ENCODE peak calls at places on chromosome 19, in eight cellular contexts. X is Peyer's patch; K is lower lobe of right lung; R is T-helper 1 cell; U is stimulated activated naive CD8-positive, alpha-beta T cell treated with anti-CD3 and anti-CD28 coated beads, Interleukin-15, Interleukin-2, amounts not matched to agents 100 U/mL and 50 U/mL, for 24 hours; Q is ELF-1; M is Caco-2; E is tibial nerve. N is an unnamed sample.
A peak's percentile ranks its signal among the peaks of the same experiment; 100 is the strongest.

GRCh38 chr19:39740395-39740794 is 2.6 kb upstream of the CLC start:
- DNase-seq in X (no peak), K (no peak), R (no peak), U (no peak), Q (no peak), M (no peak), E (no peak), N (no peak)

GRCh38 chr19:15124572-15125231 is 17.5 kb downstream of the SYDE1 start:
- DNase-seq in X (peak; percentile 78), K (peak; percentile 60), R (no peak), U (no peak), Q (no peak), M (peak; percentile 51), E (no peak), N (no peak)

GRCh38 chr19:49167857-49168409 is 10.3 kb downstream of the TRPM4 start:
- DNase-seq in X (no peak), K (no peak), R (no peak), U (no peak), Q (no peak), M (no peak), E (no peak), N (no peak)

GRCh38 chr19:4633140-4633967 is 6.0 kb upstream of the TNFAIP8L1 start:
- DNase-seq in X (peak; percentile 78), K (peak; percentile 77), R (peak; percentile 35), U (peak; percentile 71), Q (peak; percentile 90), M (peak; percentile 71), E (peak; percentile 56), N (peak; percentile 11)

GRCh38 chr19:48121909-48122371 is 11.3 kb upstream of the PLA2G4C start:
- DNase-seq in X (no peak), K (no peak), R (no peak), U (no peak), Q (peak; percentile 66), M (no peak), E (no peak), N (no peak)

GRCh38 chr19:56671613-56671994 is at the start of gene ZNF835:
- DNase-seq in X (peak; percentile 96), K (peak; percentile 94), R (peak; percentile 75), U (peak; percentile 84), Q (peak; percentile 97), M (no peak), E (peak; percentile 85), N (peak; percentile 55)

GRCh38 chr19:18526316-18526715 is 4.4 kb upstream of the ELL start:
- DNase-seq in X (no peak), K (no peak), R (no peak), U (no peak), Q (no peak), M (no peak), E (no peak), N (no peak)

GRCh38 chr19:17950310-17951150 is 16.4 kb upstream of the KCNN1 start:
- DNase-seq in X (no peak), K (no peak), R (no peak), U (peak; percentile 60), Q (peak; percentile 61), M (no peak), E (no peak), N (peak; percentile 44)

GRCh38 chr19:14576363-14576762 is 4.5 kb upstream of the NDUFB7 start:
- DNase-seq in X (no peak), K (no peak), R (no peak), U (no peak), Q (no peak), M (no peak), E (no peak), N (no peak)

GRCh38 chr19:4969772-4970531 is 1.0 kb downstream of the KDM4B start:
- DNase-seq in X (no peak), K (no peak), R (no peak), U (no peak), Q (no peak), M (no peak), E (no peak), N (no peak)

GRCh38 chr19:7263521-7263920 is 30.7 kb downstream of the INSR start:
- DNase-seq in X (no peak), K (no peak), R (no peak), U (no peak), Q (no peak), M (no peak), E (no peak), N (no peak)

GRCh38 chr19:40799558-40800338 is 757 bp downstream of the EGLN2 start:
- DNase-seq in X (no peak), K (peak; percentile 78), R (no peak), U (peak; percentile 61), Q (no peak), M (no peak), E (no peak), N (no peak)

GRCh38 chr19:6292006-6292405 is 12.2 kb upstream of the MLLT1 start:
- DNase-seq in X (no peak), K (no peak), R (no peak), U (no peak), Q (no peak), M (no peak), E (no peak), N (no peak)